ENCODE peak calls at places on chromosomes 2 and 18, in five cellular contexts. H is Caco-2, I is DND-41, A is WTC11, U is cardiac fibroblast. T is an unnamed sample.

GRCh38 chr2:148935791-148936190 is 60.8 kb downstream of the KIF5C start:
- DNase-seq in I (no peak), U (no peak), A (no peak), H (no peak), T (no peak)

GRCh38 chr2:27264753-27265535 is 2.1 kb upstream of the SLC30A3 start:
- DNase-seq in I (no peak), H (peak), U (peak), A (peak), T (peak)

GRCh38 chr2:187986392-187987105 is 305.1 kb upstream of the GULP1 start:
- DNase-seq in H (no peak), A (no peak), U (no peak), I (no peak), T (no peak)

GRCh38 chr18:45670281-45670962 is 53.6 kb upstream of the SLC14A1 start:
- DNase-seq in U (peak), H (no peak), A (no peak), I (peak), T (no peak)

GRCh38 chr18:6132751-6133368 is 237.5 kb upstream of the TMEM200C start:
- DNase-seq in U (no peak), A (no peak), I (no peak), H (no peak), T (no peak)

GRCh38 chr2:181420259-181421130 is 36.7 kb upstream of the ITGA4 start:
- DNase-seq in A (no peak), U (no peak), I (no peak), H (no peak), T (no peak)

GRCh38 chr2:239535413-239535790 is 134.6 kb upstream of the HDAC4 start:
- DNase-seq in H (no peak), I (no peak), A (no peak), U (no peak), T (no peak)

GRCh38 chr2:191347881-191348280 is 102.7 kb downstream of the MYO1B start:
- DNase-seq in I (no peak), A (no peak), U (no peak), H (no peak), T (no peak)

GRCh38 chr2:235575431-235575830 is 81.6 kb downstream of the AGAP1 start:
- DNase-seq in H (no peak), A (no peak), U (no peak), I (no peak), T (no peak)

GRCh38 chr2:107362973-107363372 is 463.7 kb upstream of the RGPD4 start:
- DNase-seq in U (peak), I (no peak), H (no peak), A (no peak), T (no peak)

DNA sequence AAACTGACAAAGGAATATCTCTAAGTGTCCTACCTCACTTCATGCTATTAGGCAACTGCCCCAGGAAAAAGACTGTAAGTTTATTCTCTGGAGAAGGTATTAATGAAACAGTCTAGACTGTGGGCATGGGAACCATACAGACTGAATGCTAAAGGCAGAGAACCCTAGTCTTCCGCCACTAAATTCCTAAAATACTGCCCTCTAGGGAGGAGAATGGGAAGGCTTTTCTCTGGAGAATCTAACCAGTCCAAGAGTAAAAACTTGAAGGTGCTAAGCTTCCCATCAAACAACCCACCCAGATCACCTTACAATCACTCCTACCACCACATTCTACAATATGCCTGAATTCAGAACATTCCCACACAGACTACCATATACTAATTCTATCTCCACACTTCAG is 3.4 kb downstream of the SRBD1 start:
- DNase-seq in U (peak), A (no peak), H (peak), I (no peak), T (no peak)
- TF ChIP-seq CTCF in U (peak), A (peak), H (peak), I (peak), T (peak)

DNA sequence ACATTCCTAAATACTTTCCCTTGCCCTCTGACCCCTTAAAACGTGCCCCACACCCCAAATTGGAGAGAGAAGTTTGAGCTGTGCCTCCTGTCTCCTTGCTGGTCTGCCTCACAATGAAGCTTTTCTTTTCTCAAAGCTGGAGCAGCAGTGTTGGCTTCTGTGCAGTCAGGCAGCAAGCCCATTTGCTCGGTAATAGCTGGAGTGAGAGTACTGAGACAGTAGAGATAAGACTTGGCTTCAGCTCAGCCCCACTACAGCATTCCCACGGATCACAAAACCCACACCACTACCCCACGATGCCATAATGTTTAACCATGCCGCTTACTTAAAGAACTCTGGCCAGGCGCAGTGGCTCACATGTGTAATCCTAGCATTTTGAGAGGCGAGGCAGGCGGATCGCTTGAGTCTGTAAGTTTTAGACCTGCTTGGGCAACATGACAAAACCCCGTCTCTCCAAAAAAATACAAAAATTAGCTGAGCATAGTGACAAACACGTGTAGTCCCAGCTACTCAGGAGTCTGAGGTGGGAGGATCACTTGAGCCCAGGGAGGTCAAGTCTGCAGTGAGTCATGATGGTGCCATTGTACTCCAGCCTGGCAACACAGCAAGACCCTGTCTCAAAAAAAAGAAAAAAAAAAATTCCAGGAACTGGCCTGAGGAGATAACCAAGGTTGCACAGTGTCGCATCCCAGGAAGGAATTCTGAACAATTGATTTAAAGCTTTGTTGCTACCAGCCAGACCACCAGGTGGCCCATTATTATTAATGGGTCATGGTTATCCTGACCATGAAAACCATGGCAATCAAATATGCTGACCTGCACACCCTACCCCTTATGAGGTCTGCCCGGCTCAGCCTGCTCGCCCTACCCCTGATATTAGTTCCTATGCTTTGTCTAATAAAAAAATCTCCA is 73.3 kb downstream of the NCAPH start:
- DNase-seq in U (peak), I (no peak), H (peak), A (no peak), T (no peak)
- TF ChIP-seq CTCF in U (peak), I (peak), H (peak), A (no peak), T (no peak)

DNA sequence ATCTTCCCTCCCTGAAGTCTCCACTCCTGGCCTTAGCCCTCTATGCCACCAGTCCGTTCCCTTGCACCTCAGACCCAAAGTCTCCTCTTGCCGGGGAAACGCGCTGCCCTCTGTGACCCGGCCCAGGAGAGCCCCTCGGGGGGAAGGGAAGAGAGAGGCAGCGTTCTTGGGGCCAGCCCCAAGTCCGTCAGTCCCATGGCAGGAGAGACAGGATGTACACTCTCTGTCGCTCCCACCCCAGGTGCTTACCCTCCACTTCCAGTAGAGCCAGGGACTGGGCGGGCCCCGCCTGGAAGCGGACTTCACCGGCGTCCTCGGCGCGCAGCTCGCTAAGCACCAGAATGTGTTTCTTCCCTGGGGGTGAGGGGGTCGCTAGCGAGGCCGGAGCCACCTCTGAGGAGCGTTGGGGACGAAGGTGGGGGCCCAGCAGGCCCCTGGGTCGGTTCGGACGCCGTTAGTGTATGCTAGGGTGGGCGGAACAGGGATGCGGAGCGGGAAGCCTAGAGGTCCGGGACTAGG is 8.1 kb downstream of the TMEM198 start:
- DNase-seq in H (no peak), I (no peak), A (no peak), U (no peak), T (no peak)
- TF ChIP-seq CTCF in H (no peak), I (no peak), A (no peak), U (no peak), T (no peak)

GRCh38 chr2:31193066-31193396 is 24.3 kb downstream of the CAPN14 start:
- DNase-seq in I (no peak), H (no peak), A (peak), U (no peak), T (no peak)
- TF ChIP-seq CTCF in I (no peak), H (no peak), A (no peak), U (no peak), T (no peak)

DNA sequence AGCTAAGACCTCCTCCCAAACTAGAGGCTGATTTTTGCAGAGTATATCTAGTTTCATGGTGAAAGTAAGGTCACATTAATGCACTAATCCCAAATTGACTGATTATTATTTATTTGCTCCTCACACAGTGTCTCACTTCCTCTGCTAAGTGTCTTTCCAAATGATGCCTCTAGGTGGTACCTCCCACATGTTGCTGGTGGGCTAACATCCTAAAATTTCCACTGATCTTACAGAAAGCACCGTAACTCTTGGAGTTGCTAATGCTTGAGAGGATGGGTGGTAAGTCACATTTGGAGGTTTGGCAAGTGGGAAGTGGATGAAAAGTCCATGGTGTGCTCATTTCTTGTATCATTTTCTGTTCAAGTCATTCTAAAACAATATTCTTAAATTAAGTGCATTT is 428.7 kb upstream of the GYPC start:
- DNase-seq in A (no peak), U (no peak), I (no peak), H (peak), T (no peak)
- TF ChIP-seq CTCF in A (no peak), U (no peak), I (peak), H (peak), T (no peak)

GRCh38 chr2:201308914-201309313 is 48.2 kb downstream of the FLACC1 start:
- DNase-seq in A (no peak), I (no peak), U (no peak), H (no peak), T (no peak)
- TF ChIP-seq CTCF in A (no peak), I (no peak), U (no peak), H (no peak), T (no peak)